ENCODE peak calls at places on chromosome 22, in seven cellular contexts. M is neuronal stem cell, E is MM.1S, U is endodermal cell, L is neural progenitor cell, D is IMR-90, J is kidney. C is an unnamed sample.

GRCh38 chr22:38040953-38041759 is 16.0 kb upstream of the PICK1 start:
- DNase-seq in E (no peak), M (no peak), L (no peak), U (no peak), D (peak), J (no peak), C (no peak)

GRCh38 chr22:30344447-30345200 is 12.1 kb downstream of the SF3A1 start:
- DNase-seq in U (no peak), E (no peak), D (no peak), J (no peak), M (no peak), L (no peak), C (no peak)

GRCh38 chr22:37784829-37785495 is 22.8 kb upstream of the GCAT start:
- DNase-seq in J (peak), L (no peak), E (no peak), D (no peak), M (no peak), U (no peak), C (no peak)

GRCh38 chr22:35330258-35330861 is 30.7 kb downstream of the TOM1 start:
- DNase-seq in E (no peak), M (no peak), U (no peak), J (peak), L (no peak), D (peak), C (no peak)

GRCh38 chr22:38957046-38957770 is at the start of gene APOBEC3A:
- DNase-seq in L (no peak), U (no peak), D (no peak), M (no peak), E (no peak), J (peak), C (no peak)

GRCh38 chr22:17358394-17358793 is 10.9 kb upstream of the CECR2 start:
- DNase-seq in L (no peak), M (no peak), J (no peak), D (no peak), U (peak), E (no peak), C (no peak)

GRCh38 chr22:17576475-17576874 is 13.2 kb downstream of the SLC25A18 start:
- DNase-seq in J (peak), D (peak), E (no peak), M (no peak), U (peak), L (no peak), C (no peak)

GRCh38 chr22:30867746-30868662 is 100.6 kb downstream of the MORC2 start:
- DNase-seq in E (no peak), M (no peak), U (peak), D (no peak), L (no peak), J (no peak), C (no peak)

GRCh38 chr22:38317995-38318715 is 922 bp upstream of the CSNK1E start:
- DNase-seq in J (peak), D (peak), U (peak), L (peak), E (peak), M (no peak), C (no peak)

GRCh38 chr22:34108168-34108567 is 187.9 kb upstream of the LARGE1 start:
- DNase-seq in L (no peak), U (no peak), D (no peak), J (no peak), E (no peak), M (no peak), C (no peak)

GRCh38 chr22:17213976-17214375 is 5.3 kb downstream of the ADA2 start:
- DNase-seq in E (peak), J (peak), U (peak), D (peak), M (no peak), L (peak), C (no peak)

GRCh38 chr22:44336962-44337657 is 24.4 kb upstream of the SHISAL1 start:
- DNase-seq in D (no peak), J (no peak), E (no peak), L (peak), M (no peak), U (no peak), C (no peak)

GRCh38 chr22:44906248-44906936 is 103.4 kb downstream of the PHF21B start:
- DNase-seq in U (peak), E (no peak), M (no peak), J (peak), D (no peak), L (no peak), C (no peak)

GRCh38 chr22:17339095-17339693 is 30.1 kb upstream of the CECR2 start:
- DNase-seq in J (no peak), L (no peak), M (no peak), E (no peak), D (no peak), U (no peak), C (no peak)

GRCh38 chr22:39703890-39704658 is 133.5 kb downstream of the CACNA1I start:
- DNase-seq in J (no peak), E (no peak), U (no peak), D (peak), M (no peak), L (peak), C (no peak)

GRCh38 chr22:45493286-45493771 is 9.4 kb upstream of the FBLN1 start:
- DNase-seq in U (peak), E (no peak), J (peak), L (no peak), D (no peak), M (no peak), C (no peak)

GRCh38 chr22:43387815-43388214 is 24.0 kb upstream of the MPPED1 start:
- DNase-seq in E (no peak), D (no peak), L (no peak), M (no peak), J (peak), U (peak), C (no peak)

GRCh38 chr22:40009953-40010751 is 15.4 kb downstream of the FAM83F start:
- DNase-seq in D (no peak), E (no peak), U (no peak), L (no peak), J (peak), M (no peak), C (no peak)

GRCh38 chr22:48316876-48317250 is 1510.8 kb downstream of the BRD1 start:
- DNase-seq in L (no peak), E (no peak), U (peak), J (peak), D (no peak), M (no peak), C (no peak)

GRCh38 chr22:44753189-44754042 is 1.0 kb downstream of the ARHGAP8 start:
- DNase-seq in M (no peak), D (peak), E (no peak), J (no peak), L (no peak), U (peak), C (no peak)

GRCh38 chr22:32158712-32159533 is at the start of gene C22orf42:
- DNase-seq in J (no peak), D (no peak), M (no peak), E (no peak), L (peak), U (peak), C (no peak)

GRCh38 chr22:45688606-45689080 is 17.0 kb downstream of the ATXN10 start:
- DNase-seq in E (no peak), J (no peak), M (no peak), U (no peak), L (no peak), D (peak), C (no peak)

GRCh38 chr22:46997311-46997970 is 235.0 kb downstream of the TBC1D22A start:
- DNase-seq in L (no peak), J (no peak), M (no peak), U (no peak), E (no peak), D (no peak), C (no peak)

GRCh38 chr22:26303475-26303874 is 125.6 kb upstream of the ASPHD2 start:
- DNase-seq in D (no peak), M (no peak), U (no peak), E (no peak), L (no peak), J (no peak), C (no peak)

GRCh38 chr22:45150139-45150538 is 13.6 kb upstream of the NUP50 start:
- DNase-seq in E (no peak), U (no peak), M (no peak), L (no peak), J (no peak), D (no peak), C (no peak)

GRCh38 chr22:31753005-31753633 is 700 bp upstream of the DEPDC5 start:
- DNase-seq in U (peak), J (peak), D (no peak), L (peak), M (peak), E (no peak), C (no peak)

GRCh38 chr22:39356464-39356863 is 6.7 kb downstream of the SYNGR1 start:
- DNase-seq in L (no peak), J (no peak), D (no peak), M (no peak), E (no peak), U (no peak), C (no peak)

GRCh38 chr22:30436196-30436595 is 10.6 kb downstream of the MTFP1 start:
- DNase-seq in M (no peak), E (no peak), U (no peak), D (no peak), J (peak), L (no peak), C (no peak)

GRCh38 chr22:37752189-37753061 is 55.3 kb upstream of the GCAT start:
- DNase-seq in L (peak), M (peak), U (peak), D (peak), J (peak), E (no peak), C (no peak)

GRCh38 chr22:17057959-17058814 is 26.6 kb upstream of the IL17RA start:
- DNase-seq in D (peak), J (no peak), M (peak), L (peak), U (peak), E (peak), C (peak)

GRCh38 chr22:21000987-21001600 is 824 bp downstream of the THAP7 start:
- DNase-seq in L (no peak), M (no peak), U (no peak), J (no peak), E (no peak), D (no peak), C (no peak)

GRCh38 chr22:17104336-17104935 is 16.7 kb downstream of the TMEM121B start:
- DNase-seq in L (no peak), M (no peak), E (no peak), U (no peak), D (no peak), J (no peak), C (no peak)

GRCh38 chr22:26684173-26684572 is 26.8 kb downstream of the MIAT start:
- DNase-seq in E (no peak), D (no peak), L (no peak), J (no peak), U (no peak), M (no peak), C (no peak)

GRCh38 chr22:39174498-39175120 is 22.1 kb upstream of the CBX7 start:
- DNase-seq in U (peak), E (no peak), D (peak), M (peak), L (peak), J (peak), C (peak)

GRCh38 chr22:27358096-27358870 is 443.3 kb downstream of the MN1 start:
- DNase-seq in D (no peak), J (no peak), U (no peak), E (no peak), L (peak), M (no peak), C (no peak)

GRCh38 chr22:25492162-25492561 is 72.3 kb upstream of the GRK3 start:
- DNase-seq in E (no peak), J (no peak), L (no peak), U (no peak), D (no peak), M (no peak), C (no peak)

GRCh38 chr22:19963863-19964642 is 22.4 kb upstream of the TXNRD2 start:
- DNase-seq in J (peak), M (no peak), L (no peak), D (no peak), U (no peak), E (no peak), C (no peak)
- H3K9ac ChIP-seq in J (peak), M (peak), L (no peak), D (no peak), U (no peak), E (no peak), C (no peak)

GRCh38 chr22:29043906-29044575 is 17.6 kb downstream of the C22orf31 start:
- DNase-seq in M (no peak), E (no peak), D (peak), J (no peak), L (no peak), U (no peak), C (no peak)
- H3K4me3 ChIP-seq in M (no peak), E (no peak), D (no peak), J (no peak), L (no peak), U (no peak), C (no peak)

DNA sequence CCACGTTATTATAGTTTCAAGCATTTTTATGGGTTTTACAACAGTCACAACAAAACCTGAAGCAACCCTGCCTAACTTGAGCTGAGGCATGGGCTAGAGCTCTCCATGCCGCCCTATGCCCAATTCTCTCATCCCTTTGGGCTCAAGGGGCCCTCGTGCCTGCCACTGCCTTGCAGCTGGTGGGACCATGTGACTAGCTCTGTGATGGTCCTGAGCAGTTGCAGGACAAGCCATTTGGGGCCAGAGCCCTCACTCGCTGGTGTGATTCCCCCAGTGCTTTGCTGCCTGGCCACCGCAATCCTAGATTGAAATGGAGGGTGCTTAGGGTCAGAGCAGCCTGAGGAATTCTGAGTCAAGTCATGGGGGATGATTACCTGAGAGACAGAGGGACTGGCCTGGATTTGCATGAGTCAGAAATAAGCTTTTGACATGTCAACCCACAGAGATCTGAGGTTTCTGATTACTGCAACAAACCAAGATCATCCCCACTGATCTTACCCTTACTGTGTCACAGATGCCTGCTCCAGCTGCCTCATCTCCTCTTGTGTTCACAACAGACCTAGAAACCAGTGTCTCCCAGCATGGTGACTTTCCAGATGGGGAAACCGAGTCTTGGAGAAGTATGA is 323.7 kb downstream of the BRD1 start:
- DNase-seq in J (no peak), M (no peak), L (no peak), U (peak), D (no peak), E (no peak), C (no peak)
- H3K9ac ChIP-seq in J (no peak), M (no peak), L (no peak), U (no peak), D (no peak), E (no peak), C (no peak)

DNA sequence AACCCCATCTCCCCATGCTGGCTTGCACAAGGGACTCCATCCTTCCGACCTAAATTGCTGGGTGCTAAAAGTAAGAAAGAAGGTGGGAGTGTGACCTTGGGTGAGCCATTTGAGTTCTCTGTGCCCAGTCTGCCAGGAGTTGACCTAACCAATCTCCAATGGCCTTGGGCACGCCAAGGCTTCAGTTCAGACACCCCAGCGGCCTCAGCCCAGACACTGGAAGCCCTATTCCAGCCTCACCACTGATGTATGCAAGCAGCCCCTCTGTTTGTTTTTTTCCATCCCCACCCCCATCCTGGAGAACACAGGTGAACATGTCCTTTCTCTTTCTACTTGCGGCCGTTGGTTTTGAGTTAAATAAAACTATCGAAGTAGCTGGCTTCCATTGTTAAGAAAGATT is 31.9 kb downstream of the MYH9 start:
- DNase-seq in L (no peak), D (no peak), M (no peak), J (no peak), U (no peak), E (no peak), C (no peak)
- H3K4me3 ChIP-seq in L (no peak), D (no peak), M (no peak), J (no peak), U (no peak), E (peak), C (no peak)

DNA sequence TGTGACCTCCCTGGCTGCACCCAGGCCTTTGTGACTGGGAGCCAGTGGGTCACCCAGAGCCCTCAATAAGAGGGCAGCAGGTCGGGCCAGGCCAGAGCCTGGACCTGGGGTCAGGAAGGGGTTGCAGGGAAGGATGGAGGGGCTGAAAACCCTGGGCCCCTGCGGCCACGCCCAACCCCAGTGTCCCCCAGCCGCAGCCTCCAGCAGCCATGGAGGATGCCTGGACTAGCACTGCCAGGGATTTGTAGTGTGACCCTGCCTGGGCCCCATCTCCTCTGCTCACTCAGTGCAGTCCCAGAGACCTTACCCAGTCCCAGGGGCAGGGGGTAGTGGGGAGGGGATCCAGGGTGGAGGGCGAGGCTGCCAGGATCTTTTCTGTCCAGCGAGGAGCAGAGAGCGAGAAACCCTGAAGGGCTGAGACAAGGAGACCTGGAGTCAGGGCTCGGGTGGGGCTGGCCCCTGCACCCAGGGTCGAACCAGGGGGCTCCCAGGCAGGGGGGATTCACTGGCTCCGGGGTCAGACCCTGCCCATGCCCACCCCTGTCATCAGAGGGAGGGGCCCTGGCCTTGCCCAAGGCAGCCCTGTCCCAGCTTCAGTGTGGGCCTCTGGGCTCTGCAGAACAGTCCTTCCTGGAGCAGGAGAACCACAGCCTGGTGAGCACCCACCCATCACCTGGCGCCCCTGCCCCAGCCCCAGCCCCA is 187.5 kb downstream of the IGLL1 start:
- DNase-seq in D (no peak), M (no peak), E (no peak), J (no peak), U (no peak), L (no peak), C (no peak)
- H3K9ac ChIP-seq in D (no peak), M (no peak), E (no peak), J (no peak), U (no peak), L (no peak), C (no peak)

DNA sequence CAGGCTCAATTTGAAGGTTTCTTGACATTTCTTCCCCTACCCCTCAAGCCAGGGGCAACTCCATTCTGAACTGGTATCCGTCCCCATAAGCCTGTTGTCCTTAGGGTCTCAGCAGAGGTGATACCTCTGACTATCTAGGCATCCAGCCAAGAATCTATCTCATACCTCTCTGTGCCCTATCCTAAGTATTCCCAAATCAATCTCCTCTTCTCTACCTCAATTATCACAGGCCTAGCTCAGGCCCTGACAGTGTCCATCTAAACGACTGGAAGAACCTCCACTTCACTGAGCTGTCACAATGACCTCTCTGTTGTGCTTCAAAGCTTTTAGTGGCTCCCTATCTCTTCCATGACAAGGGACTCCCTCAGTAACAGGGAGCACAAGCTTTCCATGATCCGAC is 26.9 kb downstream of the HIRA start:
- DNase-seq in D (no peak), L (no peak), J (no peak), M (no peak), U (no peak), E (no peak), C (no peak)
- H3K4me3 ChIP-seq in D (no peak), L (no peak), J (no peak), M (no peak), U (no peak), E (no peak), C (no peak)

C was measured in NT2/D1.